ENCODE peak calls at places on chromosome 21, in seven cellular contexts. P is A549, K is trophoblast cell, Z is thoracic aorta, A is right lobe of liver, E is prostate gland, I is kidney. L is an unnamed sample.
A peak's percentile ranks its signal among the peaks of the same experiment; 100 is the strongest.

GRCh38 chr21:42515708-42516502 is 2.3 kb downstream of the SLC37A1 start:
- DNase-seq in P (no peak), K (peak; percentile 85), Z (no peak), A (no peak), E (peak; percentile 79), I (peak; percentile 46), L (peak; percentile 77)

GRCh38 chr21:42193131-42193671 is 25.7 kb upstream of the ABCG1 start:
- DNase-seq in P (no peak), K (peak; percentile 95), Z (no peak), A (no peak), E (no peak), I (no peak), L (peak; percentile 13)

GRCh38 chr21:28832013-28832714 is 160.5 kb downstream of the LTN1 start:
- DNase-seq in P (no peak), K (no peak), Z (no peak), A (no peak), E (no peak), I (no peak), L (no peak)

GRCh38 chr21:41602511-41602910 is 94.6 kb upstream of the TMPRSS2 start:
- DNase-seq in P (no peak), K (no peak), Z (no peak), A (peak; percentile 4), E (no peak), I (no peak), L (no peak)

GRCh38 chr21:32350981-32351380 is 41.8 kb downstream of the URB1 start:
- DNase-seq in P (no peak), K (no peak), Z (no peak), A (peak; percentile 8), E (no peak), I (no peak), L (no peak)

GRCh38 chr21:25457411-25457810 is 149.9 kb downstream of the MRPL39 start:
- DNase-seq in P (no peak), K (no peak), Z (no peak), A (no peak), E (no peak), I (no peak), L (no peak)

GRCh38 chr21:34693192-34693810 is 24.5 kb downstream of the CLIC6 start:
- DNase-seq in P (peak; percentile 48), K (peak; percentile 43), Z (no peak), A (peak; percentile 56), E (peak; percentile 64), I (no peak), L (peak; percentile 57)

GRCh38 chr21:42309753-42310213 is 5.4 kb downstream of the TFF3 start:
- DNase-seq in P (peak; percentile 11), K (no peak), Z (no peak), A (no peak), E (peak; percentile 35), I (peak; percentile 75), L (peak; percentile 56)

GRCh38 chr21:18549214-18549905 is 145.8 kb upstream of the TMPRSS15 start:
- DNase-seq in P (no peak), K (no peak), Z (no peak), A (no peak), E (no peak), I (no peak), L (no peak)

GRCh38 chr21:35619184-35619583 is 441.1 kb downstream of the SETD4 start:
- DNase-seq in P (no peak), K (peak; percentile 86), Z (no peak), A (no peak), E (no peak), I (no peak), L (no peak)

GRCh38 chr21:42746593-42747266 is 93.3 kb downstream of the PDE9A start:
- DNase-seq in P (no peak), K (no peak), Z (no peak), A (no peak), E (no peak), I (peak; percentile 80), L (peak; percentile 58)

GRCh38 chr21:41207401-41208388 is 39.7 kb downstream of the BACE2 start:
- DNase-seq in P (no peak), K (no peak), Z (peak; percentile 50), A (no peak), E (peak; percentile 56), I (peak; percentile 90), L (peak; percentile 45)

GRCh38 chr21:39527664-39528381 is 76.1 kb downstream of the SH3BGR start:
- DNase-seq in P (no peak), K (no peak), Z (no peak), A (peak; percentile 75), E (peak; percentile 40), I (no peak), L (no peak)

GRCh38 chr21:37073417-37074194 is 552 bp downstream of the TTC3 start:
- DNase-seq in P (peak; percentile 14), K (no peak), Z (peak; percentile 29), A (peak; percentile 72), E (peak; percentile 47), I (peak; percentile 92), L (peak; percentile 60)

GRCh38 chr21:38354231-38354630 is 97.4 kb downstream of the KCNJ15 start:
- DNase-seq in P (no peak), K (no peak), Z (no peak), A (no peak), E (no peak), I (no peak), L (no peak)

GRCh38 chr21:38170283-38170682 is 86.5 kb upstream of the KCNJ15 start:
- DNase-seq in P (peak; percentile 57), K (peak; percentile 24), Z (no peak), A (no peak), E (peak; percentile 11), I (no peak), L (peak; percentile 54)

GRCh38 chr21:43339668-43340067 is 87.3 kb downstream of the SIK1 start:
- DNase-seq in P (peak; percentile 53), K (no peak), Z (no peak), A (peak; percentile 71), E (no peak), I (no peak), L (no peak)

GRCh38 chr21:20040768-20041167 is 957.4 kb upstream of the NCAM2 start:
- DNase-seq in P (no peak), K (no peak), Z (no peak), A (no peak), E (no peak), I (no peak), L (no peak)

GRCh38 chr21:22993144-22993543 is 1994.9 kb downstream of the NCAM2 start:
- DNase-seq in P (no peak), K (no peak), Z (no peak), A (no peak), E (no peak), I (no peak), L (no peak)

DNA sequence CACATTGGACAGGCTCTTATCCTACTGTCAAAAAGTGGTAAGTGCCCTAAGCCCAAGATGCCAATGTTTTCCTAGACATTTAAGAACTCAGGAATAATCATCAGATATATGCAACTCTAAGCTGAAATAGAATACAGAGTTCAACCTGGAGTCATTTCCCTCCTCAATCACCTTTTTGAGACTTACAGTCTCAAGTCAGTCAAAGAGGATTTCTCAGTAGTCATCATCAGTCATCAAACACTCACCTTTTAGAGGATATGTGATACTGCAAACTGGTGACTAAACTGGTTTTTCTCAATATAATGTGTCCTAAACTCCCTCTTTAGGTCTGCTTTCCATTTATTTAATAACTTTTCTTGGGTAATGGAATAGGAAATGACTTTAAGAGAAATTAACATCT is 145.3 kb upstream of the ADAMTS5 start:
- DNase-seq in P (no peak), K (no peak), Z (no peak), A (no peak), E (no peak), I (no peak), L (no peak)
- H3K4me1 ChIP-seq in P (no peaks in the 10 kb centered on the region), K (no peaks in the 10 kb centered on the region), Z (peaks cover 7% of the 10 kb centered on the region), A (no peaks in the 10 kb centered on the region), E (no peaks in the 10 kb centered on the region), I (no peaks in the 10 kb centered on the region), L (no peaks in the 10 kb centered on the region)

DNA sequence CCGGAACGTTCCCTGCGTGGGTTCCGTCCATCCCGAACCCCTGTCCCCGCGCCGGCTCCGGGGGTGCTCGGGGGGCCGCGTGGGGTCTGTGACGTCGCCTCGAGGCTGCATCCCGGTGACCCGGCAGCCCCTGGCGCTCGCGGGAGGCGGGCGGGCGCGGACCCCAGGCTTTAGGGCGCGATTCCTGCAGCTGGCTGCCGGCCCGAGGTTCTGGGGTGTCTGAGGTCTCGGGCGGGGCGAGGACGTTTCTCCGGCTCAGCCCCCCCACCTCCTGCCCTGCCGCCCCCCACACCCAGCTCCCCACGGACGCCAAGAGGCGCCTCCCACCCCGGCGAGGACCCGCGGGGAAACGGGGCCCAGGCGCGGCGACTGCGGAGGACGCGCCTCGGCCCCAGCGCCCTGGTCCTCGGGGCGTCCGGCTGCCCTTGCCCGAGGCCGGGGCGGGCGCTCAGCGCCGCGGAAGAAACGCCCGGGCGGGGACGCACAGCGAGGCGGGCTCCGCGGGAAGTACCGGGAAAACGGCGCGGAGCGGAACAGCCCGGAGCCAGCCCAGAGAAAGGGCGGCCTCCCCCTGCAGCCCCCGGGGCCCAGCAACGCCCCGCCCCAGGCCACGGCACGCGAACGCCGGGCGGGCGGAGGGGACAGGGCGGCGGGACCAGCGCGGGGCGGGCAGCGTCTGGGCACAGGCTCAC is 1.3 kb upstream of the PCBP3 start:
- DNase-seq in P (no peak), K (no peak), Z (no peak), A (no peak), E (no peak), I (peak; percentile 88), L (no peak)
- H3K4me3 ChIP-seq in P (peak overlapping the region; percentile 50), K (peak overlapping the region; percentile 39), Z (peak overlapping the region; percentile 64), A (no peak overlapping the region), E (peak overlapping the region; percentile 13), I (no peak overlapping the region), L (peak overlapping the region; percentile 5)

GRCh38 chr21:33688343-33688742 is 46.0 kb downstream of the ITSN1 start:
- DNase-seq in P (no peak), K (no peak), Z (no peak), A (no peak), E (no peak), I (no peak), L (no peak)

GRCh38 chr21:33687634-33688033 is 45.3 kb downstream of the ITSN1 start:
- DNase-seq in P (no peak), K (no peak), Z (no peak), A (no peak), E (no peak), I (no peak), L (no peak)

GRCh38 chr21:33684923-33685560 is 42.7 kb downstream of the ITSN1 start:
- DNase-seq in P (no peak), K (no peak), Z (no peak), A (no peak), E (no peak), I (no peak), L (no peak)

GRCh38 chr21:33685613-33686197 is 43.4 kb downstream of the ITSN1 start:
- DNase-seq in P (no peak), K (no peak), Z (no peak), A (no peak), E (no peak), I (no peak), L (no peak)

DNA sequence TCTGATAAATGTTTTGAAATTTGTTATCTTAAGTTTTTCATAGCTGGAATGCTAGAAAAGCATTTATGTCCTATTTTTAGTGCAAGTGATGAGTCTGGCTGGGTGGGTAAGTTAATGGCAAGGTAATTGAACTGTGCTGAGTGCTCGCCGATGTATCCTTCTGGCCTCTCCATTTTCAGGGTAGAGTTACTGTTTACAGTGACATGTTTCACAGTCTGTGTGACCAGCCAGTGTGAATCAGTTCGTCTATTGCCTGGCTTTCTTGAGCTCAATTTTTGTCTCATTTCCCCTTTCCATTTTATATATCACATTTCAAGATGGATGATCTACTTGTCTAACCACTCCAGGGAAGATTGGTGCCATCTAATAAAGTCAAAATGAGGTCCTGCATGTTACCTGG is 44.1 kb downstream of the ITSN1 start:
- DNase-seq in P (no peak), K (no peak), Z (no peak), A (no peak), E (no peak), I (no peak), L (no peak)
- H3K4me1 ChIP-seq in P (peaks cover 52% of the 10 kb centered on the region), K (peaks cover 14% of the 10 kb centered on the region), Z (peaks cover 37% of the 10 kb centered on the region), A (peaks cover 37% of the 10 kb centered on the region), E (no peaks in the 10 kb centered on the region), I (peaks cover 8% of the 10 kb centered on the region), L (peaks cover 32% of the 10 kb centered on the region)

GRCh38 chr21:44455524-44456206 is 355 bp downstream of the LRRC3 start:
- DNase-seq in P (peak; percentile 49), K (no peak), Z (no peak), A (peak; percentile 86), E (peak; percentile 25), I (peak; percentile 75), L (peak; percentile 51)
- H3K4me3 ChIP-seq in P (peak overlapping the region; percentile 80), K (peak overlapping the region; percentile 76), Z (peak overlapping the region; percentile 80), A (peak overlapping the region; percentile 70), E (peak overlapping the region; percentile 62), I (no peak overlapping the region), L (peak overlapping the region; percentile 60)